ENCODE peak calls at places on chromosome 1, in seven cellular contexts. R is transverse colon, W is ovary, Q is sigmoid colon, M is prostate gland, G is spleen, N is right lobe of liver. U is an unnamed sample.

GRCh38 chr1:210230149-210230695 is 2.4 kb upstream of the SERTAD4 start:
- DNase-seq in R (no peak), W (no peak), Q (no peak), M (no peak), G (no peak), N (no peak), U (no peak)

GRCh38 chr1:68916227-68916853 is 419.5 kb upstream of the DEPDC1 start:
- DNase-seq in R (no peak), W (peak; percentile 14), Q (no peak), M (no peak), G (no peak), N (no peak), U (no peak)

GRCh38 chr1:31548518-31548898 is 27.8 kb upstream of the TINAGL1 start:
- DNase-seq in R (peak; percentile 37), W (no peak), Q (no peak), M (no peak), G (no peak), N (no peak), U (no peak)

GRCh38 chr1:186643600-186643999 is 36.6 kb downstream of the PTGS2 start:
- DNase-seq in R (no peak), W (no peak), Q (no peak), M (no peak), G (no peak), N (no peak), U (no peak)

GRCh38 chr1:198833706-198834497 is 195.1 kb downstream of the PTPRC start:
- DNase-seq in R (no peak), W (no peak), Q (no peak), M (no peak), G (no peak), N (no peak), U (no peak)

GRCh38 chr1:18700530-18700929 is 69.9 kb downstream of the PAX7 start:
- DNase-seq in R (no peak), W (no peak), Q (no peak), M (no peak), G (no peak), N (no peak), U (no peak)

GRCh38 chr1:58074702-58075578 is 471.6 kb downstream of the OMA1 start:
- DNase-seq in R (no peak), W (no peak), Q (no peak), M (no peak), G (no peak), N (no peak), U (no peak)

GRCh38 chr1:194707074-194707473 is 1520.7 kb upstream of the B3GALT2 start:
- DNase-seq in R (no peak), W (no peak), Q (no peak), M (no peak), G (no peak), N (no peak), U (no peak)

GRCh38 chr1:97332716-97333115 is 588.1 kb downstream of the DPYD start:
- DNase-seq in R (no peak), W (no peak), Q (no peak), M (no peak), G (no peak), N (no peak), U (no peak)

GRCh38 chr1:79322511-79323027 is 316.0 kb upstream of the ADGRL4 start:
- DNase-seq in R (no peak), W (no peak), Q (no peak), M (no peak), G (no peak), N (no peak), U (no peak)

DNA sequence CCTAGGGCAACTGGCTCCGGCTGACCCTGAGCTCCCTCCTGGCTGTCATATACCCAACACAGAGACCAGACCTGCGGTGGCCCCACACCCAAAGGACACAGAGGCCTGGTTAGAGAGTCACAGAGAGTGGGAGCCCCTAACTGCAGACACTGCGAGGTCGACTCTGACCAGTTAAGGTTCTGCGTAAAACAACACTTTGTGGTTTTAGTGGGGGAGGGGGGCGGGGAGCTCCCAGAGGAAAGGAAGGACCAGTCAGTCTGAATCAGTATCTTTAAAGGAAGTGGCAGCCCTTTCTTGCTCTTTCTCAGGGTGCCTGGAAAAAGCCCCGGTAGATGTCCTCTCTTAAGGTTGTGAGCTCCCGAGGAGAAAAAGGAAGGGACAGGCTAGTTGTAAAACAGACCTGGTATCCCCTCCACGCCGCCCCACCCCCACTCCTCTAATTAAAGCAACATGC is 2.4 kb downstream of the SSBP3 start:
- DNase-seq in R (no peak), W (peak; percentile 31), Q (no peak), M (no peak), G (peak; percentile 46), N (no peak), U (no peak)
- TF ChIP-seq POLR2A in R (no peak), W (no peak), Q (no peak), M (no peak), G (no peak), N (no peak), U (no peak)

GRCh38 chr1:22030057-22030456 is 22.5 kb upstream of the CDC42 start:
- DNase-seq in R (no peak), W (no peak), Q (no peak), M (no peak), G (no peak), N (no peak), U (no peak)

GRCh38 chr1:22021061-22021460 is 19.6 kb downstream of the CELA3A start:
- DNase-seq in R (no peak), W (no peak), Q (no peak), M (no peak), G (no peak), N (no peak), U (no peak)

GRCh38 chr1:22025368-22026154 is 24.1 kb downstream of the CELA3A start:
- DNase-seq in R (peak; percentile 88), W (peak; percentile 78), Q (peak; percentile 93), M (peak; percentile 87), G (peak; percentile 93), N (peak; percentile 78), U (peak; percentile 91)

GRCh38 chr1:22026924-22027289 is 25.4 kb downstream of the CELA3A start:
- DNase-seq in R (no peak), W (no peak), Q (no peak), M (no peak), G (no peak), N (no peak), U (no peak)

DNA sequence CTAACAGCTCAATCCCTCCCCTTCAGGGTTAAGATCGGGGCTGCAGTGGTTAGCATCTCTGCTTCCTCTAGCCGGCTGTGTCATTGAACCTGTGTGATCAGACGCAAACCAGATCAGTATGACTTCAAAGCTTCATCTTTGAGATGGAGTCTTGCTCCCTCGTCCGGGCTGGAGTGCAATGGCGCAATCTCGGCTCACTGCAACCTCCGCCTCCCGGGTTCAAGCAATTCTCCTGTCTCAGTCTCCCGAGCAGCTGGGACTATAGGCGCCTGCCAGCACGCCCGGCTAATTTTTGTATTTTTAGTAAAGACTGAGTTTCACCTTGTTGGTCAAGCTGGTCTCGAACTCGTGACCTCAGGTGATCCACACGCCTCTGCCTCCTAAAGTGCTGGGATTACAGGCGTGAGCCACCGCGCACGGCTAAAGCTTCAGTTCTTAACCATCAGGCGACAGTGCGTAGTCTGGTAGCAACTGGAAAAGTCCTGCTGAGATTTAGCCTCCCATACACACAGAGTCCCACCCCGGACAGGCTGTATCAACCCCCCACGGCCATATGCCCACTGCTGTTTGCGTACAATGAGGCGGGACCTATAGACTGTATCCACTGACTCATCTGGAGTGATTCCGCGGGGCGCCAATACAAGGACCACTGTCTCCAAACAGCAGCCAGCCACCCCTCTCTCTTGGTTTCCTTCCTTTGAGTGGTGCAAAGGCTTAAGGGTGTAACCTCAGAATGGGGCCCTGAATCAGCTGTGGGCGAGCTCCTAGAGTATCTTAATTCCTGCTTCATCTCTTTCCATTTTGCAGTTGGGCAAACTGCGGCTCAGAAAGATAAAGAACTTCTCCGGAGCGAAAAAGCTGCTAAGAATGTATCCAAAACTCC is 23.3 kb downstream of the CELA3A start:
- DNase-seq in R (peak; percentile 70), W (peak; percentile 27), Q (peak; percentile 82), M (peak; percentile 27), G (peak; percentile 89), N (peak; percentile 55), U (peak; percentile 70)
- TF ChIP-seq CTCF in R (peak; percentile 9), W (no peak), Q (no peak), M (no peak), G (peak; percentile 18), N (no peak), U (peak; percentile 11)

GRCh38 chr1:234611799-234612351 is 1.9 kb upstream of the IRF2BP2 start:
- DNase-seq in R (peak; percentile 71), W (peak; percentile 35), Q (peak; percentile 83), M (no peak), G (peak; percentile 82), N (peak; percentile 80), U (peak; percentile 38)

GRCh38 chr1:234611153-234611798 is 1.3 kb upstream of the IRF2BP2 start:
- DNase-seq in R (no peak), W (no peak), Q (no peak), M (peak; percentile 73), G (no peak), N (no peak), U (no peak)

GRCh38 chr1:234609528-234610042 is 393 bp downstream of the IRF2BP2 start:
- DNase-seq in R (no peak), W (no peak), Q (no peak), M (no peak), G (peak; percentile 85), N (no peak), U (no peak)

GRCh38 chr1:234610061-234610581 is at the start of gene IRF2BP2:
- DNase-seq in R (peak; percentile 86), W (peak; percentile 82), Q (peak; percentile 93), M (peak; percentile 81), G (peak; percentile 96), N (peak; percentile 87), U (peak; percentile 91)

DNA sequence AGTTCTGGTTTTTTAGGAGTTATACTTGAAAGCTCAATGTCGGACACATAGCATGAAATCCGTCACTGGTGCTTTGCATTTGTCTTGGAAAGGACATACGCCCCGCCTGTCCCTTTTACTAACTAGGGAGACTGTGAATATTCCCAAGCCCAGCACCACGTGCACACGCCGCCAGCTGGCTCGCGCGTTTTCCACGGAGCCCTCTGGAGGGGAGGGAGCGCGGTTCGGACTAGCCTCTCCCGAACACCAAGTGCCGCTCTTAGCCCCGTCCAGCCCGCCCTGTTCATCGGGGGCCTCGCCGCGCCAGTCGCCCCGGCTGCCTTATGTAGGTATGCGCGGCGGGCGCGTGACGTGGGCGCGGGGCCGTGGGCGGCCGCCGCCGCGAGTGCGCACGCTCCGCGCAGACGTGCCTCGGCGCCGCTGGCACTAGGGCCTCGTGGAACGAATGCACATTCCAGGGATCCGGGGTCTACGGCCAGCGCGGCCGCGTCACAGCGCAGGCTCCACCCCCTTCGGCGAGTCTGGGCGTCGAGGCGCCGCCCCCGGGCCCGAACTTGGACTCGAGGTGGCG is 689 bp upstream of the IRF2BP2 start:
- DNase-seq in R (peak; percentile 96), W (peak; percentile 96), Q (peak; percentile 98), M (peak; percentile 93), G (peak; percentile 98), N (peak; percentile 98), U (peak; percentile 97)
- TF ChIP-seq POLR2A in R (peak; percentile 89), W (peak; percentile 95), Q (peak; percentile 85), M (peak; percentile 92), G (peak; percentile 86), N (peak; percentile 100), U (peak; percentile 98)

DNA sequence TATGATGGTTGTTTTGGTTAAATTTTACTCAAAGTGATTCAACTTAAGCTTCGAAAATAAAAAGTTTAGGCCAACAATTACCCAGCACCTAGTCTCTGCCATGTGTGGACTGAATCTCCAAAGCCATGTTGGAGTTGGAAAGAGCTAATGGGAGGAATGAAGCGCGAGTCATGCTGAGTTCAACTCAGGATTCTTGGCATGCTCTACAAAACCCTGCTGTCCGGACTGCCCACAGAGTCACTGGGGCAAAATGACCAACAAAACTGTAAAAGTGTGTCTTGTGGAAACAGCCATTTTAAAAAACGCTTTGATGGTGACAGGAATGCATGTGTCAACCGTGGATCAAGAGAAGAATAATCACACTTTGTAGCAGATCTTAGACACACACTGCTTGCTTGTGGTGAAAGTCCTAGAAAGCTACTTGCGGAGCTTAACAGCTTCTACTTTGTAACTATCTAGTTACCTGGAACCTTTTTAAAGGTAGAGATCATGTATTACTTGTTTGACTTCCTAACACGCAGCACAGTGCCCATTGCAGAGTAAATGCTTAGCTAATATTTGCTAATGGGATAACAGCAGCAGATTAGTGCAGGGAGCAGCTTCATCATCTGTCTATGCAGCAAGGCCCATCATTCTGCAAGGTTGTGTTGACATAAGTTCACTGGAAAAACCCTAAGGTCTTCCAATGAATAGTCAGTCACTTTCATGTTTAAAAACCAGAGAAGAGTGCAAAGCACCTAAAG is 7.0 kb upstream of the GBP6 start:
- DNase-seq in R (no peak), W (no peak), Q (no peak), M (no peak), G (no peak), N (no peak), U (no peak)
- TF ChIP-seq CTCF in R (no peak), W (no peak), Q (no peak), M (no peak), G (no peak), N (no peak), U (no peak)

U was measured in Peyer's patch.